ENCODE peak calls at places on chromosomes 2 and 18, in ten cellular contexts. M, E, J, S, L, H, F, G, I and R are unnamed samples.

GRCh38 chr2:138779451-138780440 is at the start of gene NXPH2:
- DNase-seq in L (peak; percentile 44), E (no peak), J (no peak), F (no peak), M (no peak), I (peak; percentile 84), S (peak; percentile 15), G (no peak), H (no peak), R (peak; percentile 73)

GRCh38 chr2:201450910-201451329 is 338 bp downstream of the TRAK2 start:
- DNase-seq in M (no peak), E (no peak), H (no peak), L (no peak), J (no peak), F (no peak), G (no peak), S (peak; percentile 57), I (no peak), R (no peak)

GRCh38 chr18:5600376-5601071 is 56.7 kb upstream of the EPB41L3 start:
- DNase-seq in J (no peak), S (peak; percentile 62), L (peak; percentile 43), I (no peak), M (no peak), E (peak; percentile 42), H (no peak), G (no peak), F (no peak), R (no peak)

GRCh38 chr18:35470440-35470839 is 27.3 kb downstream of the INO80C start:
- DNase-seq in H (no peak), S (peak; percentile 49), F (no peak), G (no peak), E (no peak), J (no peak), M (no peak), I (no peak), L (no peak), R (no peak)

GRCh38 chr2:228720895-228721294 is 539.4 kb upstream of the SPHKAP start:
- DNase-seq in E (no peak), J (no peak), F (no peak), I (no peak), G (no peak), M (no peak), S (no peak), H (no peak), L (no peak), R (no peak)

GRCh38 chr2:173355132-173355865 is 627 bp downstream of the CDCA7 start:
- DNase-seq in I (peak; percentile 86), G (no peak), F (no peak), S (peak; percentile 74), J (peak; percentile 37), H (peak; percentile 41), E (peak; percentile 30), M (no peak), L (peak; percentile 59), R (peak; percentile 73)

GRCh38 chr2:85409719-85410583 is at the start of gene CAPG:
- DNase-seq in M (peak; percentile 17), E (peak; percentile 26), F (no peak), L (peak; percentile 50), I (peak; percentile 77), H (peak; percentile 63), J (peak; percentile 55), S (no peak), G (no peak), R (no peak)

GRCh38 chr2:26144031-26144430 is 28.9 kb upstream of the GAREM2 start:
- DNase-seq in H (no peak), S (no peak), L (peak; percentile 28), I (no peak), E (no peak), M (no peak), G (no peak), J (no peak), F (no peak), R (no peak)

GRCh38 chr2:33246432-33246831 is 230.0 kb upstream of the RASGRP3 start:
- DNase-seq in E (no peak), S (no peak), M (no peak), I (no peak), J (no peak), F (no peak), L (no peak), H (no peak), G (no peak), R (no peak)

GRCh38 chr2:26640331-26640745 is 828 bp downstream of the CIB4 start:
- DNase-seq in E (no peak), M (no peak), L (peak; percentile 71), H (no peak), I (peak; percentile 72), F (no peak), G (no peak), J (no peak), S (peak; percentile 79), R (peak; percentile 65)

GRCh38 chr2:149953627-149954026 is 366.1 kb upstream of the MMADHC start:
- DNase-seq in F (no peak), I (no peak), S (no peak), J (no peak), L (peak; percentile 9), E (no peak), M (no peak), H (no peak), G (no peak), R (no peak)

GRCh38 chr2:197163755-197164753 is 146.5 kb downstream of the ANKRD44 start:
- DNase-seq in F (no peak), I (peak; percentile 79), L (peak; percentile 12), M (no peak), E (no peak), G (no peak), S (no peak), H (peak; percentile 57), J (peak; percentile 56), R (peak; percentile 83)

GRCh38 chr18:41965856-41966255 is 10.8 kb downstream of the PIK3C3 start:
- DNase-seq in H (no peak), F (no peak), S (no peak), I (no peak), E (no peak), J (no peak), G (no peak), L (no peak), M (no peak), R (no peak)

GRCh38 chr18:73638709-73639108 is 508.9 kb downstream of the FBXO15 start:
- DNase-seq in F (no peak), L (no peak), G (no peak), M (no peak), I (no peak), S (peak; percentile 39), H (no peak), E (no peak), J (no peak), R (no peak)

GRCh38 chr2:49043405-49043982 is 110.8 kb downstream of the FSHR start:
- DNase-seq in J (no peak), L (no peak), S (no peak), F (no peak), E (no peak), H (no peak), M (no peak), I (no peak), G (no peak), R (no peak)

GRCh38 chr18:31942301-31942998 is 478 bp downstream of the TRAPPC8 start:
- DNase-seq in I (no peak), M (peak; percentile 3), H (peak; percentile 38), G (peak; percentile 30), E (peak; percentile 40), F (no peak), S (peak; percentile 37), J (peak; percentile 25), L (peak; percentile 72), R (no peak)

GRCh38 chr2:207223051-207223450 is 57.3 kb upstream of the KLF7 start:
- DNase-seq in J (no peak), G (no peak), M (no peak), I (no peak), L (no peak), E (no peak), F (no peak), H (no peak), S (peak; percentile 44), R (no peak)
- TF ChIP-seq CTCF in J (no peak), G (no peak), M (no peak), I (no peak), L (no peak), E (no peak), F (no peak), H (no peak), S (peak; percentile 4), R (no peak)

DNA sequence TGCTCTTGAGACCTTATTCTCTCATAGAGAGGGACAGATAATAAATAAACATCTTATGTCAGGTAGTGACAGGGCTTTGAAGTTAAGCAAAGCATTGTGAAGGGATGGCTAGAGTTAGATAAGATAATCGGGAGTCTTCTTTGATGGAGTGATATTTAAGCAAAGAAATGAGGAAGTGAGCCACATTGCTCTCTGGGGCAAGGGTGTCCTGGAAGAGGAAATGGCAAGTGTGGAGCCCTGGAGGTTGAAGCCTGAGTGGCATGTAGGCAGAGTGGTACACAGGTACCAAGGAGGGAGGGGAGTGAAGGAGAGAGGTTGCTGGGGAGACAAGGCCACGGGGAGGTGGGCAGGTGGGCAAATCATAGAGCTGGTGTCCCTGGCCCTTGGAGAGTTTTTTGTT is 110.2 kb downstream of the CTAGE1 start:
- DNase-seq in M (no peak), J (no peak), S (no peak), I (no peak), F (no peak), H (no peak), G (no peak), L (no peak), E (no peak), R (no peak)
- TF ChIP-seq CTCF in M (no peak), J (no peak), S (no peak), I (no peak), F (no peak), H (no peak), G (no peak), L (no peak), E (no peak), R (no peak)

GRCh38 chr2:100563407-100564247 is 834 bp downstream of the PDCL3 start:
- DNase-seq in S (no peak), L (no peak), F (no peak), M (no peak), J (no peak), G (no peak), E (no peak), H (no peak), I (peak; percentile 41), R (peak; percentile 4)
- TF ChIP-seq CTCF in S (no peak), L (no peak), F (no peak), M (no peak), J (no peak), G (no peak), E (no peak), H (no peak), I (no peak), R (no peak)

DNA sequence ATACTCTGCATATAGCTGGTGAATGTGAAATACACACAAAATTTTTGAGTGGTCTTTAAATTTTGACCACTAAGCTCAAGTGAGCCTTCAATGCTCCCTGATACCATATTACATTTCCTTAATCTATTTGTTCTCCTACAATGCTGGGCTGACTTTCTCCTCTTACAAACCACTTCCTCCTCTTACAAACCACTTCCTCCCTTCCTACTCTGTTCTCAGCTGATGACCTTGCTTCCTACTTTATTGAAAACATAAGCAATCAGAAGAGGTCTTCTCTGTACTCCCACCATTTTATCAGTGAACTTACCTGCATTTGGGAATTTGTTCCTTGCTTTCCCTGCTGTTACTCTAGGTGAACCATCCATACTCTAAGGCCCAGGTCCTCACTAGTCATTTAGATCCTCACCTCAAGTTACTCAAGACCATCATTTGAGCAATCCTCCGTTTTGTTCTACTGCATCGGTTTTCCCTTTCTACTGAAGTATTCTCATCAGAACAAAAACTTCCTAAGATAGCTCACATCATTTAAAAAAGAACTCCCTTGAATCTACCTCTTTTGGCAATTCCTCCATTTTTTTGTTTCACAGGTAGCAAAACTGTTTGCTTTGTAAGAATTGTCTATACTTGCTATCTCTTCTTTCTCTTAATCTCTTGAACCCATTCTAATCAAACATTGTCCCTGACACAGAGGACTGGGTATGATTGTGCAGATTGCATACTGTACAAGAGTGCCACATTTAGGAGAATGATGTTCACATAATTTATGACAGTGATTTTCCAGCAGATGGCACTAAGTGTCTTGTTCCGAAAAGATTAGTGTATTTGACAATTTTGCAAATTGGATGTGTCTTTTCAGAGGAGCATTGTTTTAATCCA is 96.5 kb downstream of the EPB41L5 start:
- DNase-seq in E (peak; percentile 53), H (no peak), M (no peak), J (no peak), G (no peak), S (peak; percentile 65), F (no peak), L (peak; percentile 6), I (no peak), R (no peak)
- TF ChIP-seq CTCF in E (peak; percentile 58), H (peak; percentile 56), M (peak; percentile 83), J (peak; percentile 32), G (no peak), S (peak; percentile 30), F (no peak), L (peak; percentile 44), I (no peak), R (no peak)